ENCODE peak calls at places on chromosomes 3 and 15, in nine cellular contexts. One of them, this sample, is unnamed.

GRCh38 chr15:97930230-97930629 is 30.3 kb upstream of the ARRDC4 start:
- DNase-seq in EL: no peak
- DNase-seq in anterior cingulate cortex: no peak
- DNase-seq in ascending aorta: no peak
- DNase-seq in fibroblast of the conjunctiva: no peak
- DNase-seq in stimulated activated CD4-positive, alpha-beta T cell treated with anti-CD3 and anti-CD28 coated beads, Interleukin-4, amount 100 ng/mL, for 48 hours: no peak
- DNase-seq in iris pigment epithelial cell: no peak
- DNase-seq in left cardiac atrium: no peak
- DNase-seq in NCI-H460: no peak
- DNase-seq in this sample: no peak

GRCh38 chr3:29463306-29463705 is 182.4 kb downstream of the RBMS3 start:
- DNase-seq in EL: no peak
- DNase-seq in anterior cingulate cortex: no peak
- DNase-seq in ascending aorta: no peak
- DNase-seq in fibroblast of the conjunctiva: no peak
- DNase-seq in stimulated activated CD4-positive, alpha-beta T cell treated with anti-CD3 and anti-CD28 coated beads, Interleukin-4, amount 100 ng/mL, for 48 hours: no peak
- DNase-seq in iris pigment epithelial cell: peak; percentile 66
- DNase-seq in left cardiac atrium: no peak
- DNase-seq in NCI-H460: no peak
- DNase-seq in this sample: no peak

GRCh38 chr15:90358124-90359033 is 6.3 kb downstream of the ZNF774 start:
- DNase-seq in EL: peak; percentile 45
- DNase-seq in anterior cingulate cortex: no peak
- DNase-seq in ascending aorta: no peak
- DNase-seq in fibroblast of the conjunctiva: no peak
- DNase-seq in stimulated activated CD4-positive, alpha-beta T cell treated with anti-CD3 and anti-CD28 coated beads, Interleukin-4, amount 100 ng/mL, for 48 hours: no peak
- DNase-seq in iris pigment epithelial cell: peak; percentile 63
- DNase-seq in left cardiac atrium: no peak
- DNase-seq in NCI-H460: peak; percentile 17
- DNase-seq in this sample: peak; percentile 51

GRCh38 chr3:38992117-38992779 is 59.5 kb downstream of the SCN11A start:
- DNase-seq in EL: peak; percentile 88
- DNase-seq in anterior cingulate cortex: no peak
- DNase-seq in ascending aorta: no peak
- DNase-seq in fibroblast of the conjunctiva: peak; percentile 39
- DNase-seq in stimulated activated CD4-positive, alpha-beta T cell treated with anti-CD3 and anti-CD28 coated beads, Interleukin-4, amount 100 ng/mL, for 48 hours: no peak
- DNase-seq in iris pigment epithelial cell: peak; percentile 86
- DNase-seq in left cardiac atrium: no peak
- DNase-seq in NCI-H460: no peak
- DNase-seq in this sample: peak; percentile 18

GRCh38 chr3:12959838-12960378 is 113.3 kb downstream of the IQSEC1 start:
- DNase-seq in EL: no peak
- DNase-seq in anterior cingulate cortex: no peak
- DNase-seq in ascending aorta: no peak
- DNase-seq in fibroblast of the conjunctiva: no peak
- DNase-seq in stimulated activated CD4-positive, alpha-beta T cell treated with anti-CD3 and anti-CD28 coated beads, Interleukin-4, amount 100 ng/mL, for 48 hours: no peak
- DNase-seq in iris pigment epithelial cell: no peak
- DNase-seq in left cardiac atrium: peak; percentile 62
- DNase-seq in NCI-H460: no peak
- DNase-seq in this sample: no peak

GRCh38 chr3:11350374-11350773 is 78.2 kb downstream of the ATG7 start:
- DNase-seq in EL: peak; percentile 31
- DNase-seq in anterior cingulate cortex: no peak
- DNase-seq in ascending aorta: no peak
- DNase-seq in fibroblast of the conjunctiva: no peak
- DNase-seq in stimulated activated CD4-positive, alpha-beta T cell treated with anti-CD3 and anti-CD28 coated beads, Interleukin-4, amount 100 ng/mL, for 48 hours: no peak
- DNase-seq in iris pigment epithelial cell: peak; percentile 53
- DNase-seq in left cardiac atrium: no peak
- DNase-seq in NCI-H460: no peak
- DNase-seq in this sample: no peak

GRCh38 chr3:15512173-15512572 is 9.3 kb downstream of the COLQ start:
- DNase-seq in EL: no peak
- DNase-seq in anterior cingulate cortex: peak; percentile 52
- DNase-seq in ascending aorta: no peak
- DNase-seq in fibroblast of the conjunctiva: no peak
- DNase-seq in stimulated activated CD4-positive, alpha-beta T cell treated with anti-CD3 and anti-CD28 coated beads, Interleukin-4, amount 100 ng/mL, for 48 hours: no peak
- DNase-seq in iris pigment epithelial cell: no peak
- DNase-seq in left cardiac atrium: peak; percentile 68
- DNase-seq in NCI-H460: no peak
- DNase-seq in this sample: peak; percentile 81

GRCh38 chr3:18438586-18438985 is 13.4 kb upstream of the SATB1 start:
- DNase-seq in EL: no peak
- DNase-seq in anterior cingulate cortex: no peak
- DNase-seq in ascending aorta: no peak
- DNase-seq in fibroblast of the conjunctiva: no peak
- DNase-seq in stimulated activated CD4-positive, alpha-beta T cell treated with anti-CD3 and anti-CD28 coated beads, Interleukin-4, amount 100 ng/mL, for 48 hours: peak; percentile 52
- DNase-seq in iris pigment epithelial cell: no peak
- DNase-seq in left cardiac atrium: no peak
- DNase-seq in NCI-H460: no peak
- DNase-seq in this sample: no peak

GRCh38 chr3:134600166-134600670 is 50.6 kb downstream of the KY start:
- DNase-seq in EL: no peak
- DNase-seq in anterior cingulate cortex: no peak
- DNase-seq in ascending aorta: no peak
- DNase-seq in fibroblast of the conjunctiva: no peak
- DNase-seq in stimulated activated CD4-positive, alpha-beta T cell treated with anti-CD3 and anti-CD28 coated beads, Interleukin-4, amount 100 ng/mL, for 48 hours: no peak
- DNase-seq in iris pigment epithelial cell: peak; percentile 68
- DNase-seq in left cardiac atrium: no peak
- DNase-seq in NCI-H460: no peak
- DNase-seq in this sample: peak; percentile 33

GRCh38 chr3:24854748-24855147 is 360.1 kb upstream of the THRB start:
- DNase-seq in EL: no peak
- DNase-seq in anterior cingulate cortex: no peak
- DNase-seq in ascending aorta: no peak
- DNase-seq in fibroblast of the conjunctiva: no peak
- DNase-seq in stimulated activated CD4-positive, alpha-beta T cell treated with anti-CD3 and anti-CD28 coated beads, Interleukin-4, amount 100 ng/mL, for 48 hours: no peak
- DNase-seq in iris pigment epithelial cell: no peak
- DNase-seq in left cardiac atrium: no peak
- DNase-seq in NCI-H460: no peak
- DNase-seq in this sample: no peak

GRCh38 chr3:69244036-69244435 is 121.6 kb upstream of the LMOD3 start:
- DNase-seq in EL: no peak
- DNase-seq in anterior cingulate cortex: no peak
- DNase-seq in ascending aorta: no peak
- DNase-seq in fibroblast of the conjunctiva: no peak
- DNase-seq in stimulated activated CD4-positive, alpha-beta T cell treated with anti-CD3 and anti-CD28 coated beads, Interleukin-4, amount 100 ng/mL, for 48 hours: no peak
- DNase-seq in iris pigment epithelial cell: no peak
- DNase-seq in left cardiac atrium: no peak
- DNase-seq in NCI-H460: no peak
- DNase-seq in this sample: no peak